ENCODE peak calls at places on chromosomes 13 and 19, in nine cellular contexts. J is neuronal stem cell; R is AG09309; T is fibroblast of pulmonary artery; N is heart left ventricle; F is H7; E is CD8-positive, alpha-beta T cell; H is CD4-positive, CD25-positive, alpha-beta regulatory T cell; Q is heart right ventricle. O is an unnamed sample.
A peak's percentile ranks its signal among the peaks of the same experiment; 100 is the strongest.

GRCh38 chr13:44790289-44790688 is 199.0 kb downstream of the NUFIP1 start:
- DNase-seq in J (no peak), R (no peak), T (no peak), N (no peak), F (peak; percentile 51), E (no peak), H (no peak), Q (no peak), O (no peak)

GRCh38 chr19:48635966-48636858 is 967 bp downstream of the DBP start:
- DNase-seq in J (no peak), R (no peak), T (no peak), N (no peak), F (peak; percentile 68), E (no peak), H (peak; percentile 30), Q (no peak), O (no peak)

GRCh38 chr19:40387151-40387550 is 2.8 kb downstream of the HIPK4 start:
- DNase-seq in J (no peak), R (no peak), T (no peak), N (no peak), F (no peak), E (no peak), H (no peak), Q (no peak), O (no peak)

GRCh38 chr19:47729799-47730520 is 15.4 kb upstream of the NOP53 start:
- DNase-seq in J (no peak), R (no peak), T (peak; percentile 44), N (peak; percentile 88), F (peak; percentile 97), E (peak; percentile 19), H (no peak), Q (peak; percentile 86), O (no peak)

GRCh38 chr19:41909706-41910105 is 18.5 kb downstream of the ERFL start:
- DNase-seq in J (no peak), R (no peak), T (no peak), N (no peak), F (no peak), E (no peak), H (no peak), Q (no peak), O (no peak)

GRCh38 chr13:75364131-75364713 is 117.7 kb downstream of the TBC1D4 start:
- DNase-seq in J (no peak), R (no peak), T (no peak), N (no peak), F (no peak), E (no peak), H (no peak), Q (no peak), O (no peak)

GRCh38 chr19:7348587-7349230 is at the start of gene ARHGEF18:
- DNase-seq in J (no peak), R (no peak), T (no peak), N (no peak), F (no peak), E (peak; percentile 79), H (peak; percentile 78), Q (no peak), O (peak; percentile 26)

GRCh38 chr13:45807520-45808099 is 43.9 kb downstream of the SIAH3 start:
- DNase-seq in J (peak; percentile 37), R (peak; percentile 1), T (peak; percentile 56), N (no peak), F (peak; percentile 67), E (peak; percentile 26), H (peak; percentile 15), Q (no peak), O (peak; percentile 9)

GRCh38 chr13:30375436-30375835 is 46.9 kb upstream of the UBE2L5 start:
- DNase-seq in J (no peak), R (no peak), T (no peak), N (no peak), F (no peak), E (no peak), H (no peak), Q (no peak), O (no peak)

GRCh38 chr19:3633559-3633988 is 7.0 kb upstream of the CACTIN start:
- DNase-seq in J (no peak), R (no peak), T (no peak), N (no peak), F (no peak), E (no peak), H (no peak), Q (no peak), O (no peak)

GRCh38 chr13:29888306-29888705 is 37.9 kb upstream of the UBL3 start:
- DNase-seq in J (no peak), R (no peak), T (peak; percentile 34), N (no peak), F (no peak), E (no peak), H (no peak), Q (no peak), O (no peak)

GRCh38 chr13:100657881-100658315 is 16.7 kb downstream of the TMTC4 start:
- DNase-seq in J (no peak), R (no peak), T (no peak), N (no peak), F (no peak), E (no peak), H (no peak), Q (no peak), O (no peak)

GRCh38 chr13:34833562-34834182 is 108.4 kb upstream of the NBEA start:
- DNase-seq in J (no peak), R (no peak), T (peak; percentile 7), N (no peak), F (peak; percentile 18), E (no peak), H (no peak), Q (no peak), O (no peak)

GRCh38 chr19:35140207-35140897 is 1.7 kb downstream of the FXYD1 start:
- DNase-seq in J (no peak), R (no peak), T (no peak), N (no peak), F (peak; percentile 59), E (no peak), H (no peak), Q (peak; percentile 24), O (no peak)

GRCh38 chr19:45468803-45469131 is 971 bp downstream of the FOSB start:
- DNase-seq in J (no peak), R (no peak), T (no peak), N (no peak), F (no peak), E (no peak), H (no peak), Q (no peak), O (no peak)

DNA sequence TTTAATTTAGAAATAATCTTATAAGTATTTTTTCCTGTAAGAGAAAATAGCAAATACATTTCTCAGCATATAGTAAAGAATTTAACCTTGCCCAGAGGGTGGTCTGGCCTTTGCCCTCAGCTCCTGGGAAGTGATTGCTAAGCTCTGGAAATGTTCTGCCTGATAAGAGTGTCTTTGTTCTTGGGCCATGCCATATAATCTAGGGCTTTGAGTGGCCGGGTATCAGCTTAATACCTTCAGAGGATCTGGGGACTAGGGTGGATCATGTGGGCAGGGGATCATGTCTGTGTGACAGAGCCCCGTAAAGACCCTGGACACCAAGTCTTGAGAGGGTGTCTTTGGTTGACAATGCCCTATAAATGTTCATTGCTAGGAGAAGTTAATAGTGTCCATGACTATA is 1032.4 kb upstream of the MIR17HG start:
- DNase-seq in J (peak; percentile 61), R (no peak), T (no peak), N (no peak), F (no peak), E (no peak), H (no peak), Q (no peak), O (no peak)
- H3K4me3 ChIP-seq in J (no peak overlapping the region), R (no peak overlapping the region), T (no peak overlapping the region), N (no peak overlapping the region), F (no peak overlapping the region), E (no peak overlapping the region), H (no peak overlapping the region), Q (no peak overlapping the region), O (no peak overlapping the region)

DNA sequence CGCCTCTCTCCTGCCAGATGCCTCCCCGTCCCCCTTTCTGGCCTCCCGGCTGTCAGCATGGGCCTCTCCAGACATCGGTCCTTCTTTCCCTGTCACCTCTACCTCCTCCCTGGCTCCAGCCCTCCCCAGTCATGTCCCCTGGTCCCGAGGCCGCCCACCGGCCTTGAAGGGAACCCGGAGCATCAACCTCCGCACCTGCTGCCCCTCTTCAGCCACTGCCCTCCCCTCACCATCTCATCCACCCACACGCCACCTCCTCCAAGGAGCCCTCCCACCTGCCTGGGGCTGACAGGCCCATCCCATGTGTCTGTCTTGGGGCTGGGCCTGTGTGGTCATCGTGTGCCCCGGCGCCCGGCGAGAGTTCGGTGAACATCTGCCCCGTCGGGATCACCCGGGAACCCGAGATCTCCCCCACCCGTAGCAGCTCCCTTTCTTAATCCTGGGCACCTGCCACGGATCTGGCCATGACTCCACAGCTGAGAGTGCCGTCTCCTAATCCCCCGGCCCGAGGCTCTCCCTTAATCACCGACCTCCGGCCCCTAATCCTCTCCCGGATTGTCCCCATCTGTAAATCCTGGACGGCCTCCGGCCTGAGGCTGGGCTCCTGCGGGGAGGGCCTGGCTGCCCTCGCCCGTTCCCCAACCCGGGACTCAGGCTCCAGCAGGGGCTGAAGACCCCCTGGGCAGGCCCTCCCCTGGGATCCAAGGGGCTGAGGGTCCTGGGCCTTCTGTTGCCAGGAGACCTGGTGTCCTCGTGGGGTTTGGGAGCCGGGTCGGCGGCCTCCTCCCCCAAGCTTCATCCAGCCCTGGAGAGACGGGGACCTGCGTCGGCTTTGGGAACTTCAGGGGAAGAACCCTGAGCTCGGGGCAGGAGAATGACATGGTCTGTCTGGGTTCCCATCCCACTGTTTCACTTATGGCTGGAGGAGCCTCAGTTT is 5.9 kb downstream of the HCN2 start:
- DNase-seq in J (no peak), R (no peak), T (no peak), N (no peak), F (no peak), E (no peak), H (no peak), Q (no peak), O (no peak)
- H3K4me3 ChIP-seq in J (no peak overlapping the region), R (no peak overlapping the region), T (no peak overlapping the region), N (no peak overlapping the region), F (no peak overlapping the region), E (no peak overlapping the region), H (no peak overlapping the region), Q (no peak overlapping the region), O (no peak overlapping the region)

GRCh38 chr19:54573330-54573872 is at the start of gene LILRA2:
- DNase-seq in J (no peak), R (no peak), T (no peak), N (no peak), F (no peak), E (no peak), H (no peak), Q (no peak), O (no peak)
- H3K4me3 ChIP-seq in J (no peak within 1 kb of the TSS), R (no peak within 1 kb of the TSS), T (no peak within 1 kb of the TSS), N (peak within 1 kb of the TSS; percentile 9), F (no peak within 1 kb of the TSS), E (no peak within 1 kb of the TSS), H (no peak within 1 kb of the TSS), Q (no peak within 1 kb of the TSS), O (no peak within 1 kb of the TSS)

GRCh38 chr13:36675213-36675536 is 1.4 kb downstream of the SERTM1 start:
- DNase-seq in J (no peak), R (no peak), T (no peak), N (no peak), F (peak; percentile 11), E (no peak), H (no peak), Q (no peak), O (no peak)

GRCh38 chr13:36673838-36674326 is at the start of gene SERTM1:
- DNase-seq in J (peak; percentile 82), R (no peak), T (peak; percentile 8), N (no peak), F (peak; percentile 92), E (no peak), H (no peak), Q (peak; percentile 49), O (no peak)

GRCh38 chr13:36673352-36673751 is 468 bp upstream of the SERTM1 start:
- DNase-seq in J (no peak), R (no peak), T (no peak), N (no peak), F (peak; percentile 6), E (no peak), H (no peak), Q (no peak), O (no peak)

GRCh38 chr13:36674337-36675212 is 755 bp downstream of the SERTM1 start:
- DNase-seq in J (no peak), R (no peak), T (no peak), N (no peak), F (peak; percentile 19), E (no peak), H (no peak), Q (no peak), O (no peak)
- H3K4me3 ChIP-seq in J (peak overlapping the region; percentile 42), R (no peak overlapping the region), T (no peak overlapping the region), N (peak overlapping the region; percentile 45), F (peak overlapping the region; percentile 65), E (no peak overlapping the region), H (no peak overlapping the region), Q (peak overlapping the region; percentile 44), O (no peak overlapping the region)